ENCODE peak calls at places on chromosomes 1 and 21, in five cellular contexts. L, E, O, D and R are unnamed samples.
A peak's percentile ranks its signal among the peaks of the same experiment; 100 is the strongest.

GRCh38 chr1:3799976-3800685 is 3.8 kb upstream of the LRRC47 start:
- DNase-seq in L (no peak), D (no peak), O (no peak), E (no peak), R (no peak)

GRCh38 chr21:44817506-44817880 is 369 bp downstream of the SUMO3 start:
- DNase-seq in E (peak; percentile 91), O (peak; percentile 95), D (peak; percentile 85), L (peak; percentile 97), R (peak; percentile 95)

GRCh38 chr1:46547481-46548383 is 3.7 kb downstream of the KNCN start:
- DNase-seq in E (no peak), L (peak; percentile 48), D (no peak), O (no peak), R (no peak)

GRCh38 chr1:24898152-24898908 is 31.7 kb downstream of the RUNX3 start:
- DNase-seq in L (no peak), E (peak; percentile 66), D (no peak), O (peak; percentile 69), R (peak; percentile 77)

GRCh38 chr1:121516279-121516967 is 331.6 kb downstream of the SRGAP2C start:
- DNase-seq in E (no peak), D (no peak), L (peak; percentile 53), O (peak; percentile 53), R (peak; percentile 77)

GRCh38 chr1:85109475-85109874 is 61.2 kb upstream of the MCOLN3 start:
- DNase-seq in L (peak; percentile 24), O (peak; percentile 51), D (peak; percentile 3), E (no peak), R (peak; percentile 58)

GRCh38 chr1:174534789-174535188 is 87.0 kb downstream of the GPR52 start:
- DNase-seq in O (no peak), E (no peak), L (no peak), D (no peak), R (no peak)

GRCh38 chr1:37480125-37480466 is 5.7 kb downstream of the ZC3H12A start:
- DNase-seq in O (no peak), D (no peak), L (no peak), E (no peak), R (no peak)

GRCh38 chr1:165674599-165674998 is 23.8 kb downstream of the ALDH9A1 start:
- DNase-seq in L (no peak), O (no peak), D (no peak), E (no peak), R (no peak)

GRCh38 chr1:110068646-110069301 is 1.7 kb downstream of the ALX3 start:
- DNase-seq in L (no peak), E (no peak), O (peak; percentile 32), D (no peak), R (no peak)

GRCh38 chr1:82446251-82446650 is 645.5 kb downstream of the ADGRL2 start:
- DNase-seq in E (no peak), D (no peak), L (no peak), O (no peak), R (no peak)

GRCh38 chr1:156295391-156295947 is at the start of gene GLMP:
- DNase-seq in E (peak; percentile 61), D (peak; percentile 36), O (peak; percentile 72), L (peak; percentile 77), R (peak; percentile 79)